ENCODE peak calls at places on chromosomes 11 and 22, in ten cellular contexts. N is GM23248; S is thyroid gland; X is effector memory CD4-positive, alpha-beta T cell; G is AG04450; L is Jurkat, Clone E6-1; P is esophagus squamous epithelium; B is adrenal gland; O is NB4; E is brain microvascular endothelial cell. J is an unnamed sample.

GRCh38 chr22:47382164-47382890 is 619.9 kb downstream of the TBC1D22A start:
- DNase-seq in N (no peak), S (no peak), X (no peak), G (no peak), L (no peak), P (no peak), B (no peak), O (no peak), E (no peak), J (no peak)

GRCh38 chr22:49673048-49673447 is 154.6 kb downstream of the BRD1 start:
- DNase-seq in N (no peak), S (no peak), X (no peak), G (no peak), L (no peak), P (no peak), B (peak), O (no peak), E (no peak), J (no peak)

GRCh38 chr11:57310091-57310490 is 14.7 kb downstream of the TNKS1BP1 start:
- DNase-seq in N (no peak), S (no peak), X (no peak), G (no peak), L (no peak), P (no peak), B (no peak), O (no peak), E (no peak), J (no peak)

GRCh38 chr11:72730243-72730642 is 22.0 kb downstream of the ARAP1 start:
- DNase-seq in N (no peak), S (no peak), X (no peak), G (no peak), L (no peak), P (no peak), B (no peak), O (no peak), E (no peak), J (no peak)

GRCh38 chr11:94521684-94522083 is 9.4 kb downstream of the C11orf97 start:
- DNase-seq in N (peak), S (no peak), X (no peak), G (no peak), L (no peak), P (no peak), B (no peak), O (peak), E (peak), J (peak)

GRCh38 chr11:5524756-5525155 is 8.3 kb upstream of the UBQLNL start:
- DNase-seq in N (no peak), S (no peak), X (no peak), G (no peak), L (no peak), P (no peak), B (no peak), O (no peak), E (no peak), J (no peak)

GRCh38 chr11:99275521-99275920 is 254.8 kb downstream of the CNTN5 start:
- DNase-seq in N (no peak), S (no peak), X (no peak), G (no peak), L (no peak), P (no peak), B (no peak), O (no peak), E (no peak), J (no peak)

GRCh38 chr11:2445107-2445947 is 519 bp downstream of the KCNQ1 start:
- DNase-seq in N (no peak), S (peak), X (no peak), G (no peak), L (no peak), P (no peak), B (no peak), O (no peak), E (no peak), J (no peak)

GRCh38 chr11:79026803-79027445 is 413.9 kb downstream of the TENM4 start:
- DNase-seq in N (peak), S (no peak), X (no peak), G (no peak), L (no peak), P (no peak), B (no peak), O (peak), E (no peak), J (peak)

GRCh38 chr11:132623496-132623895 is 908.8 kb downstream of the OPCML start:
- DNase-seq in N (no peak), S (no peak), X (no peak), G (no peak), L (no peak), P (no peak), B (no peak), O (no peak), E (no peak), J (no peak)

GRCh38 chr11:31680770-31681169 is 130.4 kb downstream of the PAX6 start:
- DNase-seq in N (no peak), S (no peak), X (no peak), G (no peak), L (no peak), P (no peak), B (no peak), O (no peak), E (no peak), J (no peak)

GRCh38 chr11:82995754-82996398 is 75.8 kb downstream of the RAB30 start:
- DNase-seq in N (no peak), S (no peak), X (no peak), G (no peak), L (no peak), P (no peak), B (no peak), O (no peak), E (peak), J (peak)

GRCh38 chr11:34337016-34337415 is 20.8 kb downstream of the ABTB2 start:
- DNase-seq in N (no peak), S (peak), X (no peak), G (no peak), L (no peak), P (no peak), B (no peak), O (peak), E (no peak), J (no peak)

GRCh38 chr11:45384711-45385241 is 98.6 kb upstream of the SYT13 start:
- DNase-seq in N (no peak), S (no peak), X (no peak), G (no peak), L (no peak), P (no peak), B (no peak), O (no peak), E (no peak), J (no peak)

GRCh38 chr11:81707881-81708280 is 1025.8 kb downstream of the FAM181B start:
- DNase-seq in N (no peak), S (no peak), X (no peak), G (no peak), L (peak), P (no peak), B (no peak), O (peak), E (no peak), J (no peak)

GRCh38 chr22:26889794-26890193 is 232.4 kb downstream of the MIAT start:
- DNase-seq in N (peak), S (no peak), X (no peak), G (no peak), L (no peak), P (no peak), B (no peak), O (no peak), E (no peak), J (no peak)

GRCh38 chr11:111905391-111905790 is 6.2 kb downstream of the CRYAB start:
- DNase-seq in N (no peak), S (no peak), X (no peak), G (no peak), L (no peak), P (no peak), B (no peak), O (no peak), E (peak), J (no peak)

GRCh38 chr11:131811380-131811779 is 441.0 kb downstream of the NTM start:
- DNase-seq in N (no peak), S (no peak), X (no peak), G (no peak), L (no peak), P (no peak), B (no peak), O (no peak), E (no peak), J (peak)

GRCh38 chr11:6124245-6124644 is 16.8 kb downstream of the OR56B4 start:
- DNase-seq in N (no peak), S (no peak), X (no peak), G (no peak), L (no peak), P (no peak), B (no peak), O (peak), E (no peak), J (no peak)

GRCh38 chr11:38582151-38582550 is 1984.1 kb upstream of the RAG2 start:
- DNase-seq in N (no peak), S (no peak), X (no peak), G (no peak), L (no peak), P (no peak), B (no peak), O (no peak), E (no peak), J (no peak)

GRCh38 chr22:47163481-47163875 is 401.0 kb downstream of the TBC1D22A start:
- DNase-seq in N (no peak), S (no peak), X (no peak), G (no peak), L (no peak), P (no peak), B (no peak), O (no peak), E (no peak), J (no peak)

GRCh38 chr11:130785376-130786110 is 130.7 kb downstream of the SNX19 start:
- DNase-seq in N (peak), S (no peak), X (no peak), G (peak), L (peak), P (no peak), B (no peak), O (peak), E (peak), J (peak)

GRCh38 chr11:112526699-112527410 is 266.2 kb upstream of the PLET1 start:
- DNase-seq in N (peak), S (no peak), X (no peak), G (no peak), L (no peak), P (no peak), B (no peak), O (no peak), E (no peak), J (no peak)

GRCh38 chr11:80255021-80255420 is 814.2 kb upstream of the TENM4 start:
- DNase-seq in N (no peak), S (no peak), X (no peak), G (no peak), L (no peak), P (no peak), B (no peak), O (no peak), E (no peak), J (no peak)

GRCh38 chr11:32088117-32088941 is 2.5 kb upstream of the RCN1 start:
- DNase-seq in N (peak), S (peak), X (no peak), G (peak), L (no peak), P (no peak), B (peak), O (peak), E (peak), J (peak)

GRCh38 chr11:27350503-27350902 is 12.5 kb downstream of the CCDC34 start:
- DNase-seq in N (peak), S (no peak), X (no peak), G (no peak), L (no peak), P (no peak), B (no peak), O (no peak), E (no peak), J (peak)

GRCh38 chr11:72760543-72761400 is 8.6 kb upstream of the ARAP1 start:
- DNase-seq in N (peak), S (no peak), X (no peak), G (no peak), L (no peak), P (no peak), B (no peak), O (no peak), E (peak), J (peak)

GRCh38 chr11:77473001-77473800 is 693 bp downstream of the PAK1 start:
- DNase-seq in N (peak), S (peak), X (peak), G (no peak), L (no peak), P (no peak), B (peak), O (peak), E (no peak), J (no peak)

GRCh38 chr22:30204015-30204741 is 42.4 kb downstream of the LIF start:
- DNase-seq in N (no peak), S (no peak), X (no peak), G (no peak), L (no peak), P (no peak), B (no peak), O (no peak), E (no peak), J (no peak)

GRCh38 chr22:21455334-21456089 is 11.7 kb upstream of the TMEM191C start:
- DNase-seq in N (no peak), S (no peak), X (no peak), G (no peak), L (no peak), P (no peak), B (peak), O (no peak), E (no peak), J (no peak)

GRCh38 chr11:62981743-62982142 is 3.0 kb downstream of the SLC22A6 start:
- DNase-seq in N (no peak), S (no peak), X (no peak), G (no peak), L (no peak), P (no peak), B (no peak), O (peak), E (no peak), J (no peak)

GRCh38 chr11:73995731-73996130 is 13.1 kb upstream of the UCP2 start:
- DNase-seq in N (no peak), S (no peak), X (no peak), G (no peak), L (peak), P (no peak), B (no peak), O (no peak), E (no peak), J (no peak)

GRCh38 chr11:108947654-108948570 is 283.0 kb downstream of the DDX10 start:
- DNase-seq in N (peak), S (no peak), X (no peak), G (no peak), L (no peak), P (no peak), B (no peak), O (peak), E (peak), J (no peak)

GRCh38 chr11:124738713-124739478 is 846 bp upstream of the NRGN start:
- DNase-seq in N (no peak), S (no peak), X (no peak), G (no peak), L (peak), P (no peak), B (no peak), O (no peak), E (no peak), J (no peak)
- H3K4me3 ChIP-seq in N (peak), S (no peak), X (peak), G (peak), L (peak), P (peak), B (peak), O (no peak), E (peak), J (peak)

DNA sequence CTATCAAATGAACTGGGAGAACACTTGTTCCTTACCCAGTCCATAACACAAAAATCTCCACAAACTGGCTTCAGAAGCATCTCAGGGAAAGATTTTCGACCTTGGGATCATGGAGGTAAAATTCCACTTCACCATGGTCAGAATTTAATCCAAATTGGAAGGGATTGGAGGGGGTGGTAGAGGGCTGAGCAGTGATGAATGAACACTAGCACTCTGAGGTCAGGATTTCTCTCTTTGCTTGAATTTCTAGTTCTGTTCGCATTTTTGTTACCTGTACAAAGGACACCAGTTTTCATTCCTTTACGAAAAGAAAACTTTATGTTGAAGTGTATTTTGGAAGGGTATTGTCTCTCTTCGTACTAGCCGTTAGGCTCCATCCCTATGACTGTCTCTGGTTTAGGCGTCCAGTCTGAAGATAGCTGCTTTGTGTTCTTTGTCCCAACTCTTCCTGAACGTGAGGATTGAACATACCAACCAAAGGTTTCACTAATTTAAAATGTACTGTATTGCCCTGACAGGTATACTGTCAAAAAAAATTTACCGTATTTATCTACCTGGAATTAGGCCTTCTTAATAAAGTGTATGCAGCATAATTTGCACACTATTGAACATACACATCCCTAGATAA is 749 bp downstream of the GRAP2 start:
- DNase-seq in N (no peak), S (no peak), X (no peak), G (no peak), L (no peak), P (no peak), B (no peak), O (no peak), E (no peak), J (no peak)
- H3K4me3 ChIP-seq in N (no peak), S (no peak), X (peak), G (no peak), L (peak), P (peak), B (no peak), O (no peak), E (no peak), J (no peak)

GRCh38 chr22:31637375-31637937 is 24.6 kb downstream of the PISD start:
- DNase-seq in N (no peak), S (peak), X (no peak), G (no peak), L (no peak), P (no peak), B (no peak), O (peak), E (no peak), J (no peak)

GRCh38 chr22:31635638-31636306 is 26.2 kb downstream of the PISD start:
- DNase-seq in N (no peak), S (peak), X (no peak), G (no peak), L (no peak), P (no peak), B (no peak), O (no peak), E (no peak), J (no peak)

GRCh38 chr22:31639640-31640039 is 22.4 kb downstream of the PISD start:
- DNase-seq in N (no peak), S (peak), X (no peak), G (no peak), L (no peak), P (no peak), B (no peak), O (no peak), E (no peak), J (no peak)

DNA sequence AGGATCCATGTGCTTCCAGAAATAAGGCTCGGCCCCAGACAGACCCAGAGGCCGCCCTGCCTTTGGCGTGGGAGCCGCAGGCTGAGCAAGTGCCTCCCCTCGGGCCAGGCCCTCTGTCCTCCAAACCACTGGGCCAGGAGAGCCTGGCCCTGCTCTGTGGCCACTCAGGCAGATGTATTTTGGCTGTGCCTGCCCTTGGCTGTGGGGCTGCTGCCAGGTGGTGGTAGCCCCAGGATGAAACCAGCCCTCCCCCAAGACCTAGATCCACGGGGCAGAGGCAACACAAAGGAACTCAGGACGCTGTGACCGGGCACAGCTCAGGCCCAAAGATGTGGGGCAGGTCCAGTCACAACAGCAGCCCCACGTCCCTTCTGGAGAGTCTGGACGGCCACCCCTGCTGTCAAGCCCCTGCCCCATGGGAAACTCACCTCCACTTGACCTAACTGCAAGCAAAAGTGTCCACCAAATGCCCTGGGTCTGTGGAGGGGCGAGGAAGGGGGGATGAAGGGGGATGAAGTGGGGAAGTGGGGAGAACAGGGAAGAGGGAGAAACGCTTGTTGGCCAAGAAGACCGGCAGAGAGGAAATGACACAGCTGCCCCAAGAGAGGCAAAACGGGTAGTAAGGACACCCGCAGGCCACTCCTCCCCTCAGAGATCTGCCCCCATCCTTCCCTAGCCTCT is 23.9 kb downstream of the PISD start:
- DNase-seq in N (no peak), S (peak), X (no peak), G (no peak), L (no peak), P (no peak), B (no peak), O (peak), E (peak), J (peak)
- H3K4me3 ChIP-seq in N (no peak), S (no peak), X (no peak), G (no peak), L (no peak), P (peak), B (peak), O (peak), E (no peak), J (no peak)

GRCh38 chr11:133950874-133951483 is 5.8 kb downstream of the IGSF9B start:
- DNase-seq in N (no peak), S (peak), X (no peak), G (no peak), L (no peak), P (no peak), B (no peak), O (no peak), E (no peak), J (no peak)
- H3K4me3 ChIP-seq in N (peak), S (peak), X (no peak), G (no peak), L (no peak), P (peak), B (no peak), O (no peak), E (no peak), J (no peak)

DNA sequence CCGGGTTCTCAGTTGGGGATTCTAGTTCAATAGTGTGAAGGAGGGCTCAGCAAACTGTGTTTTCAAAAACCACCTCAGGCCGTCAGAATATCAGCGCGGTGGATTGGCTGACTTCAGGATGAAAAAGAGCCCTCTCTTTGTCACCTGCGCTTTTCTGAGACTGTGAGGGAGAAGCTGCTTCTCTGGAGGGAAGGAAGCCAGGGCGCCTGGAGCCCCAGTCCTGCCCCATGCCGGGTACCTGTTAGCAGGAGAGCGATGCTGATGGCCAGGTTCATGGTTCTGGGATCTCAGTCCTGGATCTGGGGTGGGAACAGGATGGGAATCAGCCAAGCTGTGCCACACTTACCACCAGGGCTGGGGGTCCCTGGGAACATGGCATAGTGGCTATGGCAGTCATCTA is 2.3 kb downstream of the THY1 start:
- DNase-seq in N (no peak), S (no peak), X (no peak), G (no peak), L (no peak), P (no peak), B (no peak), O (no peak), E (no peak), J (no peak)
- H3K4me3 ChIP-seq in N (peak), S (no peak), X (no peak), G (peak), L (no peak), P (no peak), B (no peak), O (no peak), E (no peak), J (no peak)

J was measured in cardiac fibroblast.